ENCODE peak calls at places on chromosome 1, in seven cellular contexts. B is upper lobe of left lung; V is pons; K is kidney tubule cell; S is body of pancreas; M is stimulated activated CD4-positive, alpha-beta T cell treated with anti-CD3 and anti-CD28 coated beads, Interleukin-15, amount 100 ng/mL, for 1 hour; O is T47D. P is an unnamed sample.
A peak's percentile ranks its signal among the peaks of the same experiment; 100 is the strongest.

GRCh38 chr1:155673003-155673402 is 15.6 kb downstream of the YY1AP1 start:
- DNase-seq in B (no peak), V (no peak), K (no peak), S (no peak), M (no peak), O (no peak), P (no peak)

GRCh38 chr1:243336163-243336562 is 80.3 kb downstream of the SDCCAG8 start:
- DNase-seq in B (no peak), V (no peak), K (no peak), S (no peak), M (no peak), O (no peak), P (no peak)

GRCh38 chr1:153968000-153968363 is 280 bp downstream of the CREB3L4 start:
- DNase-seq in B (no peak), V (no peak), K (no peak), S (peak; percentile 80), M (no peak), O (peak; percentile 96), P (no peak)

GRCh38 chr1:181106022-181106312 is 17.5 kb downstream of the IER5 start:
- DNase-seq in B (no peak), V (no peak), K (no peak), S (no peak), M (no peak), O (no peak), P (no peak)

GRCh38 chr1:20087668-20088067 is 17.7 kb downstream of the PLA2G5 start:
- DNase-seq in B (no peak), V (no peak), K (no peak), S (no peak), M (no peak), O (no peak), P (no peak)

GRCh38 chr1:151518936-151519335 is 7.7 kb downstream of the CGN start:
- DNase-seq in B (no peak), V (no peak), K (no peak), S (no peak), M (no peak), O (no peak), P (no peak)

GRCh38 chr1:201769966-201770365 is 59.0 kb upstream of the IPO9 start:
- DNase-seq in B (no peak), V (peak; percentile 99), K (no peak), S (no peak), M (no peak), O (no peak), P (no peak)

GRCh38 chr1:7252411-7253117 is 467.3 kb downstream of the CAMTA1 start:
- DNase-seq in B (no peak), V (peak; percentile 10), K (no peak), S (no peak), M (no peak), O (no peak), P (no peak)

GRCh38 chr1:237578540-237578939 is 312.2 kb downstream of the ZP4 start:
- DNase-seq in B (no peak), V (no peak), K (no peak), S (no peak), M (no peak), O (no peak), P (no peak)

GRCh38 chr1:181396171-181396670 is 87.1 kb upstream of the CACNA1E start:
- DNase-seq in B (no peak), V (no peak), K (no peak), S (no peak), M (peak; percentile 22), O (no peak), P (no peak)

GRCh38 chr1:83559090-83559489 is 439.8 kb downstream of the TTLL7 start:
- DNase-seq in B (no peak), V (no peak), K (no peak), S (no peak), M (no peak), O (no peak), P (no peak)

GRCh38 chr1:27522860-27523665 is 33.1 kb upstream of the WASF2 start:
- DNase-seq in B (no peak), V (no peak), K (no peak), S (peak; percentile 25), M (no peak), O (no peak), P (no peak)

P was measured in adrenal gland.